ENCODE peak calls at places on chromosome 18, in ten cellular contexts. B, X, G, I, L, O, K, W, R and P are unnamed samples.

GRCh38 chr18:13520306-13520705 is 206.1 kb downstream of the FAM210A start:
- DNase-seq in L (peak; percentile 45), W (no peak), B (no peak), K (no peak), I (no peak), R (no peak), G (no peak), O (no peak), X (peak; percentile 90), P (no peak)

GRCh38 chr18:79458131-79458838 is 62.6 kb downstream of the NFATC1 start:
- DNase-seq in I (peak; percentile 20), K (peak; percentile 44), O (peak; percentile 80), B (no peak), G (peak; percentile 49), R (no peak), X (peak; percentile 85), W (peak; percentile 53), L (peak; percentile 77), P (peak; percentile 94)

GRCh38 chr18:11412790-11413189 is 196.6 kb upstream of the SLC35G4 start:
- DNase-seq in X (no peak), G (no peak), I (no peak), B (no peak), L (no peak), K (no peak), O (no peak), R (no peak), W (no peak), P (no peak)

GRCh38 chr18:9925369-9925768 is 11.6 kb downstream of the VAPA start:
- DNase-seq in B (no peak), W (no peak), R (no peak), O (no peak), G (no peak), X (no peak), I (no peak), K (no peak), L (no peak), P (peak; percentile 51)

GRCh38 chr18:26362021-26362420 is 135.8 kb downstream of the TAF4B start:
- DNase-seq in R (no peak), L (no peak), B (no peak), O (no peak), I (no peak), X (no peak), W (no peak), K (no peak), G (no peak), P (no peak)

GRCh38 chr18:26468931-26469340 is 79.4 kb downstream of the KCTD1 start:
- DNase-seq in I (no peak), K (no peak), B (no peak), R (peak; percentile 69), L (no peak), O (peak; percentile 42), W (no peak), X (no peak), G (no peak), P (no peak)

GRCh38 chr18:3675446-3675845 is 225.5 kb downstream of the TGIF1 start:
- DNase-seq in I (no peak), K (no peak), W (no peak), G (no peak), X (no peak), R (no peak), L (no peak), B (no peak), O (peak; percentile 63), P (no peak)

GRCh38 chr18:24270358-24270936 is 127.2 kb downstream of the OSBPL1A start:
- DNase-seq in W (no peak), X (no peak), G (no peak), L (no peak), R (no peak), O (peak; percentile 25), K (no peak), B (no peak), I (no peak), P (no peak)

GRCh38 chr18:6747646-6748045 is 18.1 kb downstream of the ARHGAP28 start:
- DNase-seq in L (no peak), X (no peak), B (no peak), I (peak; percentile 79), R (no peak), G (no peak), O (peak; percentile 95), K (peak; percentile 86), W (no peak), P (peak; percentile 91)

GRCh38 chr18:64271264-64271663 is 122.4 kb upstream of the LINC00305 start:
- DNase-seq in G (no peak), W (no peak), I (no peak), K (no peak), B (no peak), X (no peak), R (no peak), O (no peak), L (peak; percentile 12), P (no peak)

GRCh38 chr18:37533647-37534565 is 31.7 kb downstream of the CELF4 start:
- DNase-seq in I (no peak), X (no peak), G (no peak), L (no peak), B (no peak), R (peak; percentile 27), K (no peak), O (no peak), W (no peak), P (no peak)

GRCh38 chr18:48613589-48613988 is 74.8 kb downstream of the CTIF start:
- DNase-seq in O (no peak), G (no peak), K (no peak), X (peak; percentile 72), R (no peak), W (peak; percentile 67), I (no peak), B (peak; percentile 83), L (peak; percentile 52), P (peak; percentile 30)

DNA sequence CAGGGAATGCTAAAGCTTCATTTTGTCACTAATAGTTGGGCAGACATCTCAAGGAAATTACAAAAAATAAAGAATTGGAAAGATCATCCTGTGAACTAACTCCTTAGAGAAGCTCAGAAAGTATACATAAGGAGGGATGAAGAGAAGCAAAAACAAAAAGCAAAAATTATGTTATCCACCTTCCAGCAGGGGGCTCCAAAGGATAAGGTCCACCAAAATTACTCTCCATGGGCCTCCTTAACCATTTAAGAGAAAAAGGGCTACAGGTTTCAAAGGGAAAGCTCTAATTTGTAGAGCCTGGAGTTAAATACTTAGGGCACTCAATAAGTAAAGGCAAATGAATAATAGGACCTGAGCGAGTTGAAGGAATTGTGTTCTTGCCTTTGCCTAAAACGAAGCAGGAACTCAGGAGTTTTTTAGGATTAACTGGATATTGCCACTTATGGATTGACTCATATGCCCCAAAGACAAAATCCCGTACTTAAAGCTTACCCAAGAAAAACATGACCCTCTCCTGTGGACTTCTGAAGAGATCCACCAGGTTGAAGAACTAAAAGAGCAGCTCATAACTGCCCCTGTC is 1167.9 kb downstream of the DSC3 start:
- DNase-seq in B (no peak), G (no peak), O (peak; percentile 63), I (no peak), R (peak; percentile 37), W (no peak), L (no peak), K (no peak), X (no peak), P (peak; percentile 42)
- TF ChIP-seq CTCF in B (peak; percentile 36), G (peak; percentile 28), O (peak; percentile 83), I (peak; percentile 31), R (peak; percentile 46), W (peak; percentile 22), L (peak; percentile 19), K (peak; percentile 35), X (peak; percentile 15), P (peak; percentile 37)

DNA sequence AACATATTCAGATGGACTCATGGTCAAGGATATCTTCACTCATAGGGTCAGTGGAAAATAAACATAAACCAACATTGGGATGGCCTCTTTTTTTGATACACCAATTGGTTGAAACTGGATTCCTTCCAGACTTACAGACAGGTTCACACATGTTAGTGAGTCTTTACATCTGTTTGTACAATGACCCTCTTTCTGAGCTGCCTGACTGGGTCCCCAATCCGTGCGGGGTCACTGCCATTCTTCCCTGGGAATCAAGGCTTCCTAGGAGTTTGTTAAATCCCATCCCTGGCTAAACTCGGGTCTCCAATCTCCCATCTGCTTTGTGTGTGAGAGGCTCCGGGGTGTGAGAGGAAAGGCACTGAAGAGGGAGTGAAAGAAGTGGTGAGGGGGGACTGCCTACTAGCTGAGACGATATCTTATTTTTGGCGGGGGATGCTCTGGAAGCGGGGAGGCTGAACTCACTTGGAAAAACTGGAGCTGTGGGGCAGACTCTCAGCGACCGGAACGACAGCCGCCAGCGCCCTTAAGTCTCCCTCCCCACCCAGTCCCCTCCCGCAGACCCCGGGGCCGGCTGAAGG is 487 bp downstream of the STARD6 start:
- DNase-seq in X (no peak), O (no peak), G (no peak), W (no peak), I (no peak), B (no peak), R (no peak), K (no peak), L (no peak), P (no peak)
- H3K4me3 ChIP-seq in X (peak overlapping the region; percentile 84), O (peak overlapping the region; percentile 96), G (peak overlapping the region; percentile 57), W (peak overlapping the region; percentile 87), I (peak overlapping the region; percentile 89), B (peak overlapping the region; percentile 73), R (peak overlapping the region; percentile 82), K (peak overlapping the region; percentile 80), L (peak overlapping the region; percentile 80), P (peak overlapping the region; percentile 93)

GRCh38 chr18:50218432-50219197 is 23.7 kb upstream of the MYO5B start:
- DNase-seq in W (no peak), O (peak; percentile 11), G (no peak), I (no peak), K (no peak), X (no peak), R (peak; percentile 76), L (no peak), B (no peak), P (peak; percentile 36)
- TF ChIP-seq CTCF in W (no peak), O (peak; percentile 50), G (peak; percentile 22), I (peak; percentile 35), K (peak; percentile 31), X (peak; percentile 20), R (peak; percentile 53), L (peak; percentile 24), B (no peak), P (peak; percentile 43)

GRCh38 chr18:58576641-58577251 is 52.1 kb downstream of the ALPK2 start:
- DNase-seq in B (no peak), L (no peak), O (no peak), X (no peak), I (no peak), W (no peak), R (no peak), G (no peak), K (no peak), P (no peak)
- H3K4me3 ChIP-seq in B (no peak overlapping the region), L (no peak overlapping the region), O (no peak overlapping the region), X (peak overlapping the region; percentile 64), I (peak overlapping the region; percentile 77), W (no peak overlapping the region), R (no peak overlapping the region), G (no peak overlapping the region), K (peak overlapping the region; percentile 57), P (no peak overlapping the region)

DNA sequence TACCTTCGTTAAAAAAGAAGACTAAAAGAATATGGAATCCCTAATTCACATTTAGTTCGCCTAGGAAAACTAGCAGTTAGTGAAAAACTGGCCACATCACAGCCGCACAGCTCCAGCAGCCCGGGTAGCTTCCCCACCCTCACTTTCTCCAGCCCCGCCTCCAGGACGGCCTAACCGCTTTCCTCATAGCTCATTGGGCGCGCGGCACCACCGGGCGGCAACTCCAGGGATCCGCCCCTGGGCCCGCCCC is 193 bp upstream of the MIB1 start:
- DNase-seq in G (peak; percentile 98), R (peak; percentile 97), W (peak; percentile 98), B (peak; percentile 99), K (no peak), I (no peak), L (no peak), O (peak; percentile 97), X (no peak), P (no peak)
- TF ChIP-seq CTCF in G (no peak), R (no peak), W (no peak), B (no peak), K (no peak), I (no peak), L (no peak), O (no peak), X (no peak), P (no peak)

GRCh38 chr18:61605376-61606067 is 272.3 kb downstream of the CDH20 start:
- DNase-seq in O (no peak), B (no peak), R (no peak), L (no peak), X (no peak), G (no peak), K (no peak), W (no peak), I (no peak), P (peak; percentile 20)
- H3K4me3 ChIP-seq in O (no peak overlapping the region), B (no peak overlapping the region), R (no peak overlapping the region), L (peak overlapping the region; percentile 53), X (peak overlapping the region; percentile 31), G (no peak overlapping the region), K (peak overlapping the region; percentile 33), W (peak overlapping the region; percentile 12), I (peak overlapping the region; percentile 63), P (peak overlapping the region; percentile 47)